ENCODE peak calls at places on chromosomes 1 and 21, in ten cellular contexts. A, D, K, T, E, C, Y, M, U and X are unnamed samples.

GRCh38 chr1:221470000-221470698 is 271.7 kb downstream of the DUSP10 start:
- DNase-seq in C (no peak), A (no peak), Y (no peak), U (no peak), D (no peak), K (no peak), E (no peak), T (no peak), M (no peak), X (no peak)

GRCh38 chr1:37478451-37478871 is 4.1 kb downstream of the ZC3H12A start:
- DNase-seq in Y (no peak), U (no peak), K (no peak), E (no peak), M (no peak), A (no peak), T (no peak), C (no peak), D (no peak), X (no peak)

GRCh38 chr1:56838726-56839125 is 15.9 kb upstream of the C8A start:
- DNase-seq in E (no peak), D (no peak), K (no peak), M (no peak), C (no peak), Y (no peak), T (no peak), A (no peak), U (no peak), X (no peak)

GRCh38 chr1:222157612-222158011 is 390.3 kb downstream of the HHIPL2 start:
- DNase-seq in K (no peak), M (no peak), Y (no peak), C (no peak), E (no peak), D (no peak), A (no peak), T (no peak), U (no peak), X (no peak)

GRCh38 chr1:172070055-172070454 is 228.8 kb downstream of the DNM3 start:
- DNase-seq in U (no peak), T (no peak), C (no peak), Y (no peak), D (no peak), M (no peak), A (no peak), E (no peak), K (no peak), X (no peak)

GRCh38 chr1:216805233-216805632 is 82.0 kb upstream of the ESRRG start:
- DNase-seq in K (no peak), U (no peak), D (no peak), A (no peak), T (no peak), E (no peak), C (no peak), Y (peak), M (no peak), X (no peak)

GRCh38 chr1:7705048-7705907 is 65.8 kb upstream of the VAMP3 start:
- DNase-seq in A (no peak), C (no peak), T (no peak), Y (no peak), U (peak), E (no peak), D (peak), K (peak), M (peak), X (peak)

GRCh38 chr1:151909167-151910149 is at the start of gene THEM4:
- DNase-seq in T (peak), Y (peak), U (peak), E (peak), M (peak), C (no peak), K (peak), D (peak), A (peak), X (peak)

GRCh38 chr1:174815474-174815908 is 184.3 kb upstream of the CACYBP start:
- DNase-seq in E (peak), K (no peak), C (no peak), M (no peak), U (no peak), D (no peak), A (no peak), Y (no peak), T (no peak), X (no peak)

GRCh38 chr1:161676958-161677689 is 14.2 kb downstream of the FCGR2B start:
- DNase-seq in C (no peak), T (no peak), U (no peak), M (no peak), D (no peak), A (no peak), E (no peak), Y (no peak), K (no peak), X (no peak)

GRCh38 chr1:33433509-33434362 is 2.8 kb upstream of the PHC2 start:
- DNase-seq in D (no peak), K (no peak), A (peak), C (peak), T (peak), M (no peak), U (peak), Y (no peak), E (no peak), X (no peak)

GRCh38 chr1:160125761-160126160 is 10.2 kb downstream of the ATP1A2 start:
- DNase-seq in D (no peak), T (no peak), C (no peak), M (no peak), A (no peak), K (no peak), Y (no peak), E (no peak), U (no peak), X (no peak)

GRCh38 chr21:38327984-38328383 is 71.2 kb downstream of the KCNJ15 start:
- DNase-seq in K (no peak), T (no peak), A (no peak), D (no peak), E (no peak), C (no peak), U (no peak), Y (no peak), M (no peak), X (no peak)

GRCh38 chr1:58204284-58204683 is 342.2 kb downstream of the OMA1 start:
- DNase-seq in D (no peak), M (no peak), A (no peak), C (no peak), Y (no peak), E (no peak), K (no peak), T (no peak), U (no peak), X (no peak)

GRCh38 chr1:106889054-106889453 is 167.4 kb upstream of the PRMT6 start:
- DNase-seq in E (no peak), U (no peak), A (no peak), C (no peak), T (no peak), K (no peak), Y (no peak), M (no peak), D (no peak), X (no peak)

GRCh38 chr1:23930861-23931471 is 17.8 kb upstream of the CNR2 start:
- DNase-seq in D (no peak), A (no peak), E (peak), C (no peak), K (no peak), Y (no peak), M (no peak), T (no peak), U (no peak), X (no peak)

GRCh38 chr1:17162941-17163340 is 42.0 kb upstream of the PADI1 start:
- DNase-seq in Y (no peak), M (no peak), U (no peak), A (no peak), T (no peak), E (no peak), D (no peak), C (no peak), K (no peak), X (no peak)

GRCh38 chr1:35577071-35577998 is 4.2 kb downstream of the TFAP2E start:
- DNase-seq in Y (no peak), K (peak), T (no peak), E (peak), C (peak), D (peak), M (no peak), U (peak), A (no peak), X (no peak)

GRCh38 chr1:218377143-218377660 is 32.1 kb downstream of the TGFB2 start:
- DNase-seq in D (peak), A (no peak), U (no peak), C (no peak), T (peak), M (no peak), E (no peak), Y (no peak), K (peak), X (no peak)

GRCh38 chr1:66557157-66557556 is 23.2 kb downstream of the SGIP1 start:
- DNase-seq in D (no peak), M (no peak), K (no peak), T (no peak), E (no peak), U (no peak), C (no peak), A (no peak), Y (no peak), X (no peak)

GRCh38 chr1:81029266-81029665 is 771.5 kb upstream of the ADGRL2 start:
- DNase-seq in Y (no peak), U (no peak), K (no peak), D (no peak), M (no peak), T (no peak), C (no peak), A (no peak), E (no peak), X (no peak)

GRCh38 chr1:17113973-17114372 is 5.3 kb downstream of the PADI2 start:
- DNase-seq in K (no peak), C (no peak), D (no peak), A (no peak), M (no peak), Y (no peak), U (no peak), E (no peak), T (no peak), X (no peak)

GRCh38 chr1:168833801-168834224 is 104.8 kb upstream of the DPT start:
- DNase-seq in D (peak), Y (no peak), C (no peak), K (no peak), U (no peak), A (no peak), T (no peak), M (no peak), E (no peak), X (no peak)

GRCh38 chr1:204331275-204331674 is 28.5 kb downstream of the PLEKHA6 start:
- DNase-seq in M (no peak), Y (no peak), U (no peak), K (no peak), T (no peak), D (no peak), E (no peak), C (no peak), A (peak), X (no peak)

GRCh38 chr1:101237229-101237837 is 514 bp downstream of the S1PR1 start:
- DNase-seq in K (peak), D (no peak), C (peak), E (no peak), T (no peak), U (no peak), A (no peak), M (no peak), Y (no peak), X (no peak)

GRCh38 chr21:17931080-17931479 is 111.9 kb upstream of the C21orf91 start:
- DNase-seq in Y (no peak), C (no peak), T (no peak), K (no peak), M (no peak), E (peak), A (no peak), U (no peak), D (no peak), X (no peak)

GRCh38 chr1:15332952-15333715 is 76.6 kb upstream of the EFHD2 start:
- DNase-seq in T (no peak), Y (no peak), M (no peak), E (no peak), K (no peak), A (no peak), U (no peak), C (no peak), D (no peak), X (no peak)

GRCh38 chr1:24263746-24264145 is 55.4 kb upstream of the GRHL3 start:
- DNase-seq in K (no peak), M (no peak), E (no peak), D (no peak), T (no peak), U (no peak), C (no peak), A (no peak), Y (no peak), X (no peak)

GRCh38 chr21:34830386-34831140 is 161.8 kb downstream of the CLIC6 start:
- DNase-seq in E (no peak), T (no peak), K (no peak), Y (no peak), M (no peak), A (no peak), D (no peak), C (no peak), U (no peak), X (no peak)

GRCh38 chr1:87684194-87684593 is 355.5 kb downstream of the LMO4 start:
- DNase-seq in A (peak), U (no peak), K (peak), T (peak), C (no peak), D (no peak), E (no peak), M (no peak), Y (no peak), X (peak)

GRCh38 chr1:32186077-32186476 is 6.6 kb downstream of the TXLNA start:
- DNase-seq in D (no peak), M (no peak), A (no peak), U (no peak), E (peak), Y (no peak), K (no peak), T (no peak), C (no peak), X (no peak)

GRCh38 chr1:159900086-159900680 is at the start of gene CFAP45:
- DNase-seq in Y (peak), D (no peak), C (no peak), T (no peak), K (no peak), M (peak), U (peak), A (peak), E (no peak), X (no peak)

GRCh38 chr1:17569200-17570139 is 30.0 kb downstream of the ARHGEF10L start:
- DNase-seq in D (no peak), A (no peak), E (no peak), U (peak), T (peak), K (no peak), C (no peak), Y (no peak), M (peak), X (peak)

GRCh38 chr1:202648822-202649221 is 61.4 kb downstream of the SYT2 start:
- DNase-seq in U (no peak), C (no peak), E (no peak), M (no peak), T (no peak), A (no peak), D (no peak), Y (no peak), K (no peak), X (peak)

GRCh38 chr1:23478896-23479790 is 4.8 kb downstream of the ASAP3 start:
- DNase-seq in K (no peak), Y (no peak), M (peak), D (no peak), U (peak), A (peak), C (no peak), T (no peak), E (no peak), X (peak)

GRCh38 chr1:10823000-10823401 is 26.6 kb upstream of the CASZ1 start:
- DNase-seq in U (no peak), T (no peak), E (no peak), C (no peak), Y (no peak), A (no peak), M (no peak), K (no peak), D (no peak), X (no peak)

GRCh38 chr21:35563885-35564451 is 496.4 kb downstream of the SETD4 start:
- DNase-seq in C (no peak), D (no peak), E (no peak), Y (peak), T (peak), M (peak), A (peak), U (no peak), K (no peak), X (peak)

GRCh38 chr1:113388621-113389355 is 1.5 kb upstream of the MAGI3 start:
- DNase-seq in K (no peak), U (no peak), T (no peak), A (no peak), M (no peak), Y (no peak), C (no peak), D (no peak), E (no peak), X (peak)

GRCh38 chr1:24535021-24535424 is 20.9 kb upstream of the NCMAP start:
- DNase-seq in Y (no peak), U (no peak), D (peak), A (peak), E (peak), C (peak), M (no peak), T (no peak), K (peak), X (no peak)

GRCh38 chr1:225733254-225733653 is 44.4 kb upstream of the SRP9 start:
- DNase-seq in Y (no peak), D (no peak), E (no peak), K (no peak), T (no peak), M (no peak), C (no peak), A (no peak), U (no peak), X (no peak)